ENCODE peak calls at places on chromosomes 6 and 20, in eight cellular contexts. X, U, J, D, K, Q, T and G are unnamed samples.
A peak's percentile ranks its signal among the peaks of the same experiment; 100 is the strongest.

GRCh38 chr6:70474751-70475150 is 61.4 kb downstream of the FAM135A start:
- DNase-seq in X (no peak), U (peak; percentile 4), J (no peak), D (no peak), K (no peak), Q (no peak), T (peak; percentile 8), G (peak; percentile 62)

GRCh38 chr6:93036835-93037234 is 382.5 kb downstream of the EPHA7 start:
- DNase-seq in X (no peak), U (peak; percentile 4), J (no peak), D (no peak), K (no peak), Q (no peak), T (no peak), G (peak; percentile 1)

GRCh38 chr6:106253731-106254130 is 71.8 kb downstream of the ATG5 start:
- DNase-seq in X (no peak), U (no peak), J (no peak), D (no peak), K (no peak), Q (no peak), T (no peak), G (peak; percentile 31)

GRCh38 chr6:90241229-90241873 is 55.3 kb downstream of the BACH2 start:
- DNase-seq in X (no peak), U (no peak), J (no peak), D (no peak), K (no peak), Q (no peak), T (no peak), G (no peak)

GRCh38 chr20:3218307-3218988 is 9.2 kb downstream of the ITPA start:
- DNase-seq in X (peak; percentile 95), U (peak; percentile 75), J (peak; percentile 98), D (no peak), K (peak; percentile 89), Q (no peak), T (peak; percentile 74), G (no peak)

GRCh38 chr20:14775778-14776177 is 438.4 kb upstream of the FLRT3 start:
- DNase-seq in X (no peak), U (peak; percentile 64), J (no peak), D (no peak), K (no peak), Q (peak; percentile 8), T (no peak), G (no peak)

GRCh38 chr20:57664924-57665588 is 44.8 kb downstream of the PMEPA1 start:
- DNase-seq in X (no peak), U (no peak), J (no peak), D (no peak), K (no peak), Q (no peak), T (no peak), G (no peak)

GRCh38 chr20:53735536-53736050 is 142.0 kb upstream of the ZNF217 start:
- DNase-seq in X (no peak), U (no peak), J (no peak), D (no peak), K (peak; percentile 60), Q (no peak), T (no peak), G (peak; percentile 92)

GRCh38 chr6:34546551-34547321 is 9.4 kb downstream of the SPDEF start:
- DNase-seq in X (no peak), U (no peak), J (no peak), D (no peak), K (peak; percentile 35), Q (no peak), T (no peak), G (no peak)

GRCh38 chr6:49151957-49152356 is 311.1 kb downstream of the MMUT start:
- DNase-seq in X (no peak), U (no peak), J (no peak), D (no peak), K (no peak), Q (no peak), T (no peak), G (no peak)

GRCh38 chr6:140744648-140745320 is 1370.3 kb upstream of the CITED2 start:
- DNase-seq in X (no peak), U (no peak), J (no peak), D (no peak), K (no peak), Q (no peak), T (no peak), G (peak; percentile 69)

GRCh38 chr20:51412991-51413471 is 129.5 kb downstream of the NFATC2 start:
- DNase-seq in X (peak; percentile 84), U (peak; percentile 82), J (no peak), D (no peak), K (no peak), Q (no peak), T (no peak), G (no peak)

GRCh38 chr6:91476000-91476399 is 889.1 kb upstream of the MAP3K7 start:
- DNase-seq in X (peak; percentile 1), U (peak; percentile 7), J (no peak), D (no peak), K (no peak), Q (no peak), T (no peak), G (peak; percentile 78)

GRCh38 chr6:106997392-106998257 is 23.1 kb upstream of the CD24 start:
- DNase-seq in X (peak; percentile 66), U (peak; percentile 74), J (peak; percentile 86), D (peak; percentile 12), K (peak; percentile 49), Q (peak; percentile 47), T (peak; percentile 74), G (peak; percentile 51)

GRCh38 chr6:17503051-17503450 is 97.1 kb upstream of the FAM8A1 start:
- DNase-seq in X (no peak), U (no peak), J (no peak), D (no peak), K (no peak), Q (no peak), T (no peak), G (no peak)

GRCh38 chr6:169961772-169962561 is 210.5 kb downstream of the ERMARD start:
- DNase-seq in X (peak; percentile 32), U (no peak), J (peak; percentile 76), D (no peak), K (no peak), Q (no peak), T (no peak), G (no peak)

GRCh38 chr6:89970609-89971337 is 76.5 kb downstream of the GJA10 start:
- DNase-seq in X (peak; percentile 67), U (peak; percentile 37), J (no peak), D (no peak), K (peak; percentile 12), Q (peak; percentile 16), T (peak; percentile 53), G (peak; percentile 74)

GRCh38 chr6:79546186-79546585 is 9.0 kb upstream of the LCA5 start:
- DNase-seq in X (no peak), U (no peak), J (no peak), D (no peak), K (no peak), Q (no peak), T (no peak), G (peak; percentile 46)

GRCh38 chr6:117676577-117677218 is 1.4 kb downstream of the NUS1 start:
- DNase-seq in X (no peak), U (no peak), J (no peak), D (no peak), K (no peak), Q (no peak), T (no peak), G (no peak)

DNA sequence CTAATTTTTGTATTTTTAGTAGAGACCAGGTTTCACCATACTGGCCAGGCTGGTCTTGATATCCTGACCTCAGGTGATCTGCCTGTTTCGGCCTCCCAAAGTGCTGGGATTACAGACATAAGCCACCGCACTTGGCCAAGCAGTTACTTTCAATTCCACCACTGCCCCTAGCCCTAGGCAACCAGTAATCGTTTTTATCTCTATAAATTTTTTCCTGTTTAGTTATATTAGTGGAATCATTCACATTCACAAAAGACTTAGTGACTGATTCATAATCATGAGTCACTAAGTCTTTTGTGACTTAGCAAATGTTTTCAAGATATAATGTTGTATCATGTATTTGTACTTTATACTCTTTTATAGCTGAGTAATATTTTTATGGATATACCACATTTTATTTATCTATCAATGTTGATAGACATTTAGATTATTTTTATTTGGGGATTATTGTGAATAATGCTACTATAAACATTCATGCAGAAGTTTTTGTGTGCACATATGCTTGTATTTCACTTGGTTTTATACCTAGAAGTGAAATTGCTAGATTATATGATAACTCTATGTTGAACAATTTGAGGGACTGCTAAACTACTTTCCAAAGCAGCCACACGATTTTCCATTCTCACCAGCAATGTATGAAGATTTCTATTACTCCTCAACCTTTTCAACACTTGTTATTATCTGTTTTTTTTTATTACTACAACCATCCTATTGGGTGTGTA is 421.4 kb upstream of the ID4 start:
- DNase-seq in X (no peak), U (no peak), J (no peak), D (no peak), K (no peak), Q (peak; percentile 47), T (no peak), G (peak; percentile 53)
- TF ChIP-seq RAD21 in X (no peak), U (no peak), J (no peak), D (no peak), K (no peak), Q (peak; percentile 10), T (no peak), G (no peak)

DNA sequence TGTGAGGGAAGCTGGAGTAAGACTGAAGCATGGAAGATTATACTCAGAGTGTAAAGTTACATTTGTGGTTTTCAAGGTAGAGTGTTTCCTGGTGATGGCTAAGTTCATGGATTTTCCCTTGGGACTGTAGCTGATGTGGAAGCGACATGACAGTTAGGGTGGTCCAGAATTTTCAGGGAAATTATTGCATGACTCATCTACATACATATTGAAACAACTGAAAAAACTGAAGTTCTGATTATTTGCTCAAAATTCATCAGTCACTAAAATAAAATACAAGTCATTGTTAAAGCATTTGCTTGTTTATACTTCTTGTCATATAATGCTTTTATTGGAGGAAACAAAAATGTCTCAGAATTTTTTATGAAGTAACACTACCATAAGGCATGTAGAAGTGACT is 700.0 kb downstream of the RFPL4B start:
- DNase-seq in X (no peak), U (no peak), J (no peak), D (no peak), K (no peak), Q (no peak), T (no peak), G (peak; percentile 89)
- TF ChIP-seq RAD21 in X (no peak), U (no peak), J (no peak), D (no peak), K (no peak), Q (no peak), T (no peak), G (no peak)

GRCh38 chr6:101013612-101014195 is 132.6 kb upstream of the ASCC3 start:
- DNase-seq in X (no peak), U (no peak), J (no peak), D (no peak), K (no peak), Q (no peak), T (no peak), G (no peak)

GRCh38 chr6:101015541-101015940 is 134.4 kb upstream of the ASCC3 start:
- DNase-seq in X (no peak), U (no peak), J (no peak), D (no peak), K (no peak), Q (no peak), T (no peak), G (no peak)

GRCh38 chr6:101016163-101016562 is 135.0 kb upstream of the ASCC3 start:
- DNase-seq in X (no peak), U (no peak), J (no peak), D (no peak), K (no peak), Q (no peak), T (no peak), G (no peak)

GRCh38 chr6:101011165-101011564 is 130.0 kb upstream of the ASCC3 start:
- DNase-seq in X (no peak), U (no peak), J (no peak), D (peak; percentile 33), K (no peak), Q (no peak), T (no peak), G (no peak)
- TF ChIP-seq RAD21 in X (no peak), U (no peak), J (no peak), D (no peak), K (no peak), Q (no peak), T (no peak), G (no peak)

GRCh38 chr20:13046409-13046808 is 37.6 kb downstream of the SPTLC3 start:
- DNase-seq in X (no peak), U (no peak), J (no peak), D (no peak), K (no peak), Q (no peak), T (no peak), G (no peak)
- TF ChIP-seq RAD21 in X (no peak), U (no peak), J (no peak), D (no peak), K (no peak), Q (no peak), T (no peak), G (no peak)